ENCODE peak calls at places on chromosomes 16 and 17, in nine cellular contexts. U is AG10803, J is NCI-H446 treated with DMSO at 0.1 percent for 48 hours, Q is GM10248, P is EL, N is NAMALWA, M is tibial artery, D is germinal center, I is Kasumi-1. F is an unnamed sample.

GRCh38 chr17:15651583-15652110 is 32.1 kb upstream of the FBXW10B start:
- DNase-seq in U (peak), J (peak), Q (peak), P (peak), N (peak), M (peak), D (no peak), I (peak), F (peak)

GRCh38 chr16:55982597-55982996 is 107.4 kb upstream of the CES5A start:
- DNase-seq in U (no peak), J (no peak), Q (no peak), P (no peak), N (no peak), M (no peak), D (no peak), I (no peak), F (no peak)

GRCh38 chr17:75103601-75104554 is 5.9 kb upstream of the ARMC7 start:
- DNase-seq in U (no peak), J (no peak), Q (no peak), P (no peak), N (no peak), M (no peak), D (no peak), I (no peak), F (no peak)

GRCh38 chr17:35257080-35257701 is 14.3 kb downstream of the SLFN5 start:
- DNase-seq in U (peak), J (no peak), Q (no peak), P (peak), N (no peak), M (no peak), D (no peak), I (no peak), F (no peak)

GRCh38 chr17:28745052-28745776 is 1.4 kb downstream of the TRAF4 start:
- DNase-seq in U (peak), J (no peak), Q (no peak), P (peak), N (peak), M (peak), D (no peak), I (peak), F (no peak)

GRCh38 chr17:81951785-81952684 is 5.0 kb upstream of the MYADML2 start:
- DNase-seq in U (no peak), J (no peak), Q (no peak), P (no peak), N (no peak), M (no peak), D (no peak), I (no peak), F (no peak)

GRCh38 chr16:47377156-47377555 is 83.7 kb downstream of the ITFG1 start:
- DNase-seq in U (no peak), J (no peak), Q (no peak), P (peak), N (no peak), M (no peak), D (no peak), I (no peak), F (no peak)

GRCh38 chr17:44355310-44355640 is 8.4 kb downstream of the FAM171A2 start:
- DNase-seq in U (no peak), J (no peak), Q (no peak), P (no peak), N (no peak), M (no peak), D (no peak), I (no peak), F (no peak)

GRCh38 chr17:1398028-1398427 is 2.0 kb downstream of the YWHAE start:
- DNase-seq in U (no peak), J (no peak), Q (no peak), P (no peak), N (no peak), M (no peak), D (no peak), I (no peak), F (no peak)

GRCh38 chr17:42153919-42154491 is 784 bp downstream of the RAB5C start:
- DNase-seq in U (peak), J (no peak), Q (no peak), P (peak), N (peak), M (no peak), D (no peak), I (peak), F (no peak)

GRCh38 chr17:61418433-61418832 is 18.8 kb downstream of the TBX2 start:
- DNase-seq in U (no peak), J (no peak), Q (no peak), P (no peak), N (no peak), M (no peak), D (no peak), I (no peak), F (no peak)

GRCh38 chr16:66701516-66701915 is 5.0 kb upstream of the CMTM4 start:
- DNase-seq in U (no peak), J (no peak), Q (no peak), P (no peak), N (no peak), M (no peak), D (no peak), I (no peak), F (no peak)

GRCh38 chr16:81635336-81635947 is 143.6 kb upstream of the PLCG2 start:
- DNase-seq in U (no peak), J (no peak), Q (no peak), P (no peak), N (no peak), M (no peak), D (no peak), I (no peak), F (no peak)

GRCh38 chr16:89602273-89602951 is 11.0 kb upstream of the DPEP1 start:
- DNase-seq in U (peak), J (no peak), Q (peak), P (peak), N (peak), M (no peak), D (peak), I (peak), F (peak)

GRCh38 chr16:67805718-67806427 is 487 bp downstream of the RANBP10 start:
- DNase-seq in U (no peak), J (no peak), Q (no peak), P (no peak), N (no peak), M (no peak), D (no peak), I (no peak), F (no peak)

GRCh38 chr16:70715860-70716357 is 30.1 kb upstream of the MTSS2 start:
- DNase-seq in U (no peak), J (peak), Q (no peak), P (peak), N (no peak), M (no peak), D (no peak), I (no peak), F (no peak)

GRCh38 chr17:73283250-73283649 is 21.6 kb upstream of the CPSF4L start:
- DNase-seq in U (no peak), J (no peak), Q (no peak), P (no peak), N (no peak), M (no peak), D (no peak), I (no peak), F (no peak)

GRCh38 chr16:2035431-2036199 is 8.9 kb downstream of the NHERF2 start:
- DNase-seq in U (peak), J (no peak), Q (no peak), P (peak), N (no peak), M (peak), D (no peak), I (no peak), F (no peak)

GRCh38 chr17:57552114-57552601 is 192.9 kb downstream of the CCDC182 start:
- DNase-seq in U (no peak), J (no peak), Q (peak), P (no peak), N (peak), M (no peak), D (peak), I (no peak), F (no peak)

GRCh38 chr16:64019339-64019738 is 1102.5 kb downstream of the CDH11 start:
- DNase-seq in U (no peak), J (no peak), Q (no peak), P (no peak), N (no peak), M (no peak), D (no peak), I (no peak), F (no peak)

GRCh38 chr17:44074911-44075285 is 4.4 kb downstream of the G6PC3 start:
- DNase-seq in U (no peak), J (no peak), Q (no peak), P (no peak), N (no peak), M (no peak), D (no peak), I (no peak), F (no peak)

GRCh38 chr16:78325532-78325931 is 226.1 kb downstream of the WWOX start:
- DNase-seq in U (no peak), J (no peak), Q (no peak), P (no peak), N (no peak), M (no peak), D (no peak), I (no peak), F (no peak)